ENCODE peak calls at places on chromosomes 16 and 17, in seven cellular contexts. One of them, this sample, is unnamed. For H3K4me1, the result is how much of the 10 kb centered on the place peaks cover.

GRCh38 chr16:65837431-65837986 is 529.0 kb upstream of the CDH5 start:
- DNase-seq in tibial nerve: no peak
- DNase-seq in pancreas: no peak
- DNase-seq in A549: no peak
- DNase-seq in K562: no peak
- DNase-seq in heart right ventricle: no peak
- DNase-seq in thoracic aorta: no peak
- DNase-seq in this sample: peak

GRCh38 chr17:78790552-78790951 is 8.5 kb upstream of the CYTH1 start:
- DNase-seq in pancreas: no peak
- DNase-seq in thoracic aorta: no peak
- DNase-seq in K562: no peak
- DNase-seq in heart right ventricle: no peak
- DNase-seq in tibial nerve: no peak
- DNase-seq in A549: no peak
- DNase-seq in this sample: no peak

GRCh38 chr17:73595068-73595865 is 49.0 kb downstream of the SDK2 start:
- DNase-seq in K562: peak
- DNase-seq in heart right ventricle: peak
- DNase-seq in pancreas: no peak
- DNase-seq in tibial nerve: no peak
- DNase-seq in thoracic aorta: no peak
- DNase-seq in A549: peak
- DNase-seq in this sample: peak

GRCh38 chr16:27273330-27273669 is 4.7 kb upstream of the NSMCE1 start:
- DNase-seq in K562: no peak
- DNase-seq in A549: no peak
- DNase-seq in thoracic aorta: no peak
- DNase-seq in pancreas: no peak
- DNase-seq in tibial nerve: no peak
- DNase-seq in heart right ventricle: no peak
- DNase-seq in this sample: no peak

GRCh38 chr16:12625716-12626115 is 178.0 kb downstream of the CPPED1 start:
- DNase-seq in heart right ventricle: no peak
- DNase-seq in pancreas: no peak
- DNase-seq in thoracic aorta: no peak
- DNase-seq in A549: no peak
- DNase-seq in tibial nerve: no peak
- DNase-seq in K562: no peak
- DNase-seq in this sample: no peak

GRCh38 chr17:77437017-77437416 is 296.2 kb downstream of the SEC14L1 start:
- DNase-seq in heart right ventricle: peak
- DNase-seq in thoracic aorta: no peak
- DNase-seq in tibial nerve: no peak
- DNase-seq in pancreas: no peak
- DNase-seq in K562: peak
- DNase-seq in A549: no peak
- DNase-seq in this sample: peak

GRCh38 chr17:69860142-69860680 is 214.8 kb upstream of the KCNJ16 start:
- DNase-seq in tibial nerve: no peak
- DNase-seq in A549: no peak
- DNase-seq in heart right ventricle: no peak
- DNase-seq in pancreas: no peak
- DNase-seq in K562: no peak
- DNase-seq in thoracic aorta: no peak
- DNase-seq in this sample: no peak

GRCh38 chr16:12907670-12908233 is 6.4 kb downstream of the SHISA9 start:
- DNase-seq in thoracic aorta: no peak
- DNase-seq in K562: peak
- DNase-seq in tibial nerve: no peak
- DNase-seq in heart right ventricle: no peak
- DNase-seq in A549: no peak
- DNase-seq in pancreas: no peak
- DNase-seq in this sample: no peak

GRCh38 chr16:46737621-46738214 is 10.4 kb downstream of the MYLK3 start:
- DNase-seq in thoracic aorta: no peak
- DNase-seq in pancreas: no peak
- DNase-seq in K562: no peak
- DNase-seq in heart right ventricle: no peak
- DNase-seq in A549: no peak
- DNase-seq in tibial nerve: no peak
- DNase-seq in this sample: no peak

GRCh38 chr17:48443712-48444111 is 13.7 kb upstream of the SKAP1 start:
- DNase-seq in pancreas: no peak
- DNase-seq in A549: no peak
- DNase-seq in K562: no peak
- DNase-seq in thoracic aorta: no peak
- DNase-seq in tibial nerve: no peak
- DNase-seq in heart right ventricle: no peak
- DNase-seq in this sample: no peak
- H3K4me1 ChIP-seq in pancreas: under half
- H3K4me1 ChIP-seq in A549: under half
- H3K4me1 ChIP-seq in K562: half or more
- H3K4me1 ChIP-seq in thoracic aorta: under half
- H3K4me1 ChIP-seq in tibial nerve: under half
- H3K4me1 ChIP-seq in heart right ventricle: under half
- H3K4me1 ChIP-seq in this sample: under half

GRCh38 chr16:1152651-1153259 is at the start of gene CACNA1H:
- DNase-seq in heart right ventricle: peak
- DNase-seq in tibial nerve: no peak
- DNase-seq in K562: peak
- DNase-seq in A549: peak
- DNase-seq in thoracic aorta: no peak
- DNase-seq in pancreas: no peak
- DNase-seq in this sample: peak

GRCh38 chr16:1149101-1149636 is 3.7 kb upstream of the CACNA1H start:
- DNase-seq in heart right ventricle: no peak
- DNase-seq in tibial nerve: no peak
- DNase-seq in A549: no peak
- DNase-seq in pancreas: no peak
- DNase-seq in K562: no peak
- DNase-seq in thoracic aorta: no peak
- DNase-seq in this sample: no peak

GRCh38 chr16:1152123-1152638 is 725 bp upstream of the CACNA1H start:
- DNase-seq in A549: peak
- DNase-seq in tibial nerve: no peak
- DNase-seq in K562: no peak
- DNase-seq in pancreas: no peak
- DNase-seq in thoracic aorta: no peak
- DNase-seq in heart right ventricle: no peak
- DNase-seq in this sample: peak

GRCh38 chr16:1151424-1152122 is 1.3 kb upstream of the CACNA1H start:
- DNase-seq in K562: no peak
- DNase-seq in tibial nerve: no peak
- DNase-seq in heart right ventricle: no peak
- DNase-seq in pancreas: no peak
- DNase-seq in A549: no peak
- DNase-seq in thoracic aorta: no peak
- DNase-seq in this sample: no peak

DNA sequence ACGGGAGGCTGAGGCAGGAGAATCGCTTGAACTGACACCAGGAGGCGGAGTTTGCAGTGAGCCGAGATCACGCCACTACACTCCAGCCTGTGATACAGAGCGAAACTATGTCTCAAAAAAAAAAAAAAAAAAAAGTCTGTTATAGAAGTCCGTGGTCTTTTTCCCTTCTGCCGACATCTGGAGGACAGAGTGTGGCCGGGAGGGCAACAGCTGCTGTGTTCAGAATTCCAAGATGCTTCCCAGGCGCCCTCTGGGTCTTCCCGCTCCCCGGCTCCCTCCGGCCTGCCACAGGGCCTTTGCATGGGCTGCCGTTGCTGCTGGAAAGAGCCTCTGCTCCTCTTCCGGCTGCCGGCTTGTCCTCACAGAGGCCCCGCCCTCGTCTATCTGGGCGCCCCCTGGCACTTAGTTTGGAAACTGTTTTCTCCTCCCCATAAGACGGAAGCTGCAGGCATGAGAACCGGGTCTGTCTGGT is 2.4 kb upstream of the CACNA1H start:
- DNase-seq in thoracic aorta: no peak
- DNase-seq in pancreas: no peak
- DNase-seq in tibial nerve: no peak
- DNase-seq in K562: peak
- DNase-seq in A549: peak
- DNase-seq in heart right ventricle: no peak
- DNase-seq in this sample: peak
- TF ChIP-seq CTCF in thoracic aorta: no peak
- TF ChIP-seq CTCF in pancreas: no peak
- TF ChIP-seq CTCF in tibial nerve: no peak
- TF ChIP-seq CTCF in K562: no peak
- TF ChIP-seq CTCF in A549: peak
- TF ChIP-seq CTCF in heart right ventricle: no peak
- TF ChIP-seq CTCF in this sample: peak

GRCh38 chr16:716768-717325 is 1.9 kb downstream of the METRN start:
- DNase-seq in A549: no peak
- DNase-seq in tibial nerve: no peak
- DNase-seq in pancreas: no peak
- DNase-seq in heart right ventricle: no peak
- DNase-seq in K562: no peak
- DNase-seq in thoracic aorta: no peak
- DNase-seq in this sample: no peak

GRCh38 chr16:719815-720506 is 985 bp upstream of the ANTKMT start:
- DNase-seq in K562: no peak
- DNase-seq in tibial nerve: no peak
- DNase-seq in heart right ventricle: no peak
- DNase-seq in A549: peak
- DNase-seq in thoracic aorta: no peak
- DNase-seq in pancreas: no peak
- DNase-seq in this sample: peak

GRCh38 chr16:717651-718245 is 2.8 kb downstream of the METRN start:
- DNase-seq in tibial nerve: no peak
- DNase-seq in heart right ventricle: no peak
- DNase-seq in A549: no peak
- DNase-seq in thoracic aorta: no peak
- DNase-seq in pancreas: no peak
- DNase-seq in K562: no peak
- DNase-seq in this sample: no peak

GRCh38 chr16:718922-719321 is 2.0 kb upstream of the ANTKMT start:
- DNase-seq in A549: no peak
- DNase-seq in pancreas: no peak
- DNase-seq in tibial nerve: no peak
- DNase-seq in heart right ventricle: no peak
- DNase-seq in K562: no peak
- DNase-seq in thoracic aorta: no peak
- DNase-seq in this sample: no peak

DNA sequence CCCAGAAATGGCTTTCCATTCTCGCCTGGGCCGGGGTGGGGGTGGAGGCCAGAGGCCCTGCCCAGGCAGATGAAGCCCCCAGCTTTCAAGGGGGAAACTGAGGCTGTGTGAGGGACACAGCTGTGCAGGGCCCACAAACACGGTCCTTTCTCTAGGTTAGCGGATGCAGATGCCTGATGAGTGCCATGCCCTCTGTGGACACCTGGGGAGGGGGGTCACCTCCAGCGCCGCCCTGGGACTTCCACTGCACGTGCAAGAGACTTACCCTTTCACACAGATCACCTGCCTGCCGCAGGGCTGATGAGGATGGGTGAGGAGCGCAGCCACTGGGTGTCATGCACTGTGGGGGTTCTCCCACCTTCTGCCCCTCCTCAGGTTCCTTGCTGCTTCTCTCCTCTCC is 2.6 kb upstream of the ANTKMT start:
- DNase-seq in pancreas: no peak
- DNase-seq in heart right ventricle: no peak
- DNase-seq in K562: no peak
- DNase-seq in thoracic aorta: no peak
- DNase-seq in tibial nerve: no peak
- DNase-seq in A549: no peak
- DNase-seq in this sample: no peak
- H3K27ac ChIP-seq in pancreas: no peak
- H3K27ac ChIP-seq in heart right ventricle: no peak
- H3K27ac ChIP-seq in K562: no peak
- H3K27ac ChIP-seq in thoracic aorta: no peak
- H3K27ac ChIP-seq in tibial nerve: peak
- H3K27ac ChIP-seq in A549: peak
- H3K27ac ChIP-seq in this sample: no peak

GRCh38 chr17:60602871-60603270 is 2.9 kb downstream of the PPM1D start:
- DNase-seq in thoracic aorta: no peak
- DNase-seq in heart right ventricle: no peak
- DNase-seq in A549: no peak
- DNase-seq in K562: no peak
- DNase-seq in tibial nerve: no peak
- DNase-seq in pancreas: no peak
- DNase-seq in this sample: no peak
- H3K4me1 ChIP-seq in thoracic aorta: under half
- H3K4me1 ChIP-seq in heart right ventricle: under half
- H3K4me1 ChIP-seq in A549: under half
- H3K4me1 ChIP-seq in K562: under half
- H3K4me1 ChIP-seq in tibial nerve: under half
- H3K4me1 ChIP-seq in pancreas: under half
- H3K4me1 ChIP-seq in this sample: under half

GRCh38 chr17:41211845-41212466 is 14.5 kb upstream of the KRTAP9-2 start:
- DNase-seq in pancreas: no peak
- DNase-seq in K562: no peak
- DNase-seq in heart right ventricle: no peak
- DNase-seq in tibial nerve: no peak
- DNase-seq in thoracic aorta: no peak
- DNase-seq in A549: peak
- DNase-seq in this sample: no peak
- TF ChIP-seq CTCF in pancreas: no peak
- TF ChIP-seq CTCF in K562: no peak
- TF ChIP-seq CTCF in heart right ventricle: no peak
- TF ChIP-seq CTCF in tibial nerve: no peak
- TF ChIP-seq CTCF in thoracic aorta: no peak
- TF ChIP-seq CTCF in A549: no peak
- TF ChIP-seq CTCF in this sample: no peak

GRCh38 chr17:6708357-6708961 is 4.7 kb downstream of the SLC13A5 start:
- DNase-seq in A549: no peak
- DNase-seq in K562: no peak
- DNase-seq in thoracic aorta: no peak
- DNase-seq in tibial nerve: no peak
- DNase-seq in heart right ventricle: no peak
- DNase-seq in pancreas: no peak
- DNase-seq in this sample: no peak
- H3K27ac ChIP-seq in A549: no peak
- H3K27ac ChIP-seq in K562: no peak
- H3K27ac ChIP-seq in thoracic aorta: no peak
- H3K27ac ChIP-seq in tibial nerve: no peak
- H3K27ac ChIP-seq in heart right ventricle: no peak
- H3K27ac ChIP-seq in pancreas: no peak
- H3K27ac ChIP-seq in this sample: no peak

GRCh38 chr17:2962236-2962635 is 101.2 kb downstream of the OR1D5 start:
- DNase-seq in A549: no peak
- DNase-seq in K562: no peak
- DNase-seq in heart right ventricle: no peak
- DNase-seq in pancreas: no peak
- DNase-seq in thoracic aorta: no peak
- DNase-seq in tibial nerve: no peak
- DNase-seq in this sample: no peak
- H3K4me1 ChIP-seq in A549: half or more
- H3K4me1 ChIP-seq in K562: under half
- H3K4me1 ChIP-seq in heart right ventricle: under half
- H3K4me1 ChIP-seq in pancreas: under half
- H3K4me1 ChIP-seq in thoracic aorta: under half
- H3K4me1 ChIP-seq in tibial nerve: under half
- H3K4me1 ChIP-seq in this sample: under half

DNA sequence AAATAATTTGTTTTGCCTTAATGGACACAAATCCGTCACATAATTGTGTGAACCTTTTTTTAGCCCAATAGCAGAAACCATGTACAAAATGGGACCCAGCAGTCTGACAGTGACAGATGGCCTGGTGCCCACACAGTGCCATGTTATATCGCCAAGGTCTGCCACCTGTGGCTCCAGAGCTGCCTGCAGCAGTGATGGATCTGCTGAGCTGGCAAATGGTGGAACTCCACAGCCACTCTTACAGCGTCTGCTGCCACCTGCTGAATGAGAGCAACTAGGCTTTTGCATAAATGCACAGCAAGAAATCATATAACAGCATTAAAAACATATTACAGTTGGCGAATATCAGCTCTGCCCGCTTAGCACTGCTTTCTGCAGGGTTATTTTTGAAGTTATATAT is 59.4 kb downstream of the NUP93 start:
- DNase-seq in thoracic aorta: no peak
- DNase-seq in A549: peak
- DNase-seq in pancreas: peak
- DNase-seq in tibial nerve: no peak
- DNase-seq in K562: peak
- DNase-seq in heart right ventricle: peak
- DNase-seq in this sample: peak
- TF ChIP-seq CTCF in thoracic aorta: no peak
- TF ChIP-seq CTCF in A549: peak
- TF ChIP-seq CTCF in pancreas: peak
- TF ChIP-seq CTCF in tibial nerve: no peak
- TF ChIP-seq CTCF in K562: peak
- TF ChIP-seq CTCF in heart right ventricle: peak
- TF ChIP-seq CTCF in this sample: peak

This sample was measured in A673.